ENCODE peak calls at places on chromosomes 7 and 10, in seven cellular contexts. V is H1, I is HepG2, D is GM12891, S is K562, Q is SK-N-SH, F is GM12878. G is an unnamed sample.

GRCh38 chr10:132306341-132306685 is 1.4 kb downstream of the STK32C start:
- DNase-seq in V (no peak), I (no peak), D (no peak), S (no peak), Q (no peak), F (no peak), G (no peak)

GRCh38 chr10:69389827-69390490 is 26.8 kb downstream of the TACR2 start:
- DNase-seq in V (peak), I (no peak), D (no peak), S (peak), Q (no peak), F (no peak), G (no peak)

GRCh38 chr7:111756687-111757178 is 194.4 kb upstream of the IMMP2L start:
- DNase-seq in V (no peak), I (no peak), D (no peak), S (no peak), Q (no peak), F (no peak), G (no peak)

GRCh38 chr7:139334399-139335150 is 6.6 kb upstream of the FMC1 start:
- DNase-seq in V (no peak), I (no peak), D (no peak), S (peak), Q (no peak), F (no peak), G (no peak)

GRCh38 chr10:118054383-118054782 is 7.6 kb upstream of the RAB11FIP2 start:
- DNase-seq in V (no peak), I (no peak), D (no peak), S (no peak), Q (no peak), F (no peak), G (no peak)

GRCh38 chr10:25561761-25562160 is 372.3 kb upstream of the MYO3A start:
- DNase-seq in V (no peak), I (no peak), D (no peak), S (no peak), Q (peak), F (no peak), G (no peak)

GRCh38 chr10:110209926-110210662 is 2.7 kb downstream of the MXI1 start:
- DNase-seq in V (peak), I (no peak), D (no peak), S (peak), Q (peak), F (no peak), G (no peak)

GRCh38 chr10:28243923-28244322 is 58.9 kb downstream of the MPP7 start:
- DNase-seq in V (no peak), I (no peak), D (no peak), S (no peak), Q (no peak), F (no peak), G (no peak)

GRCh38 chr10:22986771-22987542 is 59.1 kb downstream of the ARMC3 start:
- DNase-seq in V (no peak), I (peak), D (no peak), S (no peak), Q (peak), F (peak), G (no peak)

GRCh38 chr10:18608581-18608980 is 42.8 kb downstream of the NSUN6 start:
- DNase-seq in V (no peak), I (no peak), D (no peak), S (no peak), Q (no peak), F (no peak), G (no peak)

GRCh38 chr7:69893915-69894314 is 295.6 kb downstream of the AUTS2 start:
- DNase-seq in V (no peak), I (no peak), D (no peak), S (no peak), Q (peak), F (no peak), G (no peak)

GRCh38 chr7:158323741-158324396 is 263.8 kb downstream of the PTPRN2 start:
- DNase-seq in V (peak), I (no peak), D (no peak), S (no peak), Q (peak), F (no peak), G (no peak)

GRCh38 chr10:98312349-98312748 is 44.4 kb upstream of the LOXL4 start:
- DNase-seq in V (no peak), I (no peak), D (no peak), S (no peak), Q (no peak), F (no peak), G (no peak)

GRCh38 chr7:108613147-108613948 is 43.7 kb downstream of the DNAJB9 start:
- DNase-seq in V (no peak), I (peak), D (peak), S (peak), Q (peak), F (no peak), G (no peak)

GRCh38 chr10:73414230-73414981 is 548 bp upstream of the ANXA7 start:
- DNase-seq in V (no peak), I (no peak), D (no peak), S (peak), Q (no peak), F (no peak), G (no peak)

GRCh38 chr10:17504547-17505245 is 50.3 kb upstream of the ST8SIA6 start:
- DNase-seq in V (no peak), I (no peak), D (no peak), S (peak), Q (no peak), F (no peak), G (no peak)

GRCh38 chr10:12428447-12429135 is 79.2 kb downstream of the CAMK1D start:
- DNase-seq in V (no peak), I (no peak), D (no peak), S (peak), Q (no peak), F (no peak), G (no peak)

GRCh38 chr10:113475381-113475807 is 77.5 kb upstream of the HABP2 start:
- DNase-seq in V (no peak), I (no peak), D (no peak), S (no peak), Q (no peak), F (no peak), G (no peak)

GRCh38 chr10:111875760-111876159 is 307.8 kb downstream of the GPAM start:
- DNase-seq in V (no peak), I (no peak), D (no peak), S (no peak), Q (no peak), F (no peak), G (no peak)

GRCh38 chr7:111827863-111828504 is 265.7 kb upstream of the IMMP2L start:
- DNase-seq in V (no peak), I (no peak), D (no peak), S (no peak), Q (no peak), F (no peak), G (no peak)

GRCh38 chr7:66847879-66848810 is 72.9 kb upstream of the TMEM248 start:
- DNase-seq in V (no peak), I (peak), D (no peak), S (no peak), Q (no peak), F (no peak), G (no peak)

GRCh38 chr7:97499204-97499603 is 232.7 kb upstream of the TAC1 start:
- DNase-seq in V (peak), I (peak), D (peak), S (peak), Q (peak), F (no peak), G (no peak)

GRCh38 chr7:158016171-158017087 is 571.2 kb downstream of the PTPRN2 start:
- DNase-seq in V (peak), I (no peak), D (no peak), S (no peak), Q (peak), F (no peak), G (no peak)

GRCh38 chr10:10293431-10293830 is 724.2 kb upstream of the CELF2 start:
- DNase-seq in V (no peak), I (no peak), D (no peak), S (no peak), Q (no peak), F (no peak), G (no peak)

GRCh38 chr7:154960063-154960790 is 42.7 kb downstream of the PAXIP1 start:
- DNase-seq in V (no peak), I (peak), D (no peak), S (no peak), Q (no peak), F (no peak), G (no peak)

GRCh38 chr7:11206131-11206921 is 232.7 kb downstream of the PHF14 start:
- DNase-seq in V (no peak), I (no peak), D (no peak), S (no peak), Q (no peak), F (no peak), G (no peak)

GRCh38 chr7:49112222-49112621 is 187.9 kb downstream of the CDC14C start:
- DNase-seq in V (no peak), I (no peak), D (no peak), S (no peak), Q (no peak), F (no peak), G (no peak)

GRCh38 chr7:2686101-2686500 is 1.9 kb upstream of the AMZ1 start:
- DNase-seq in V (no peak), I (no peak), D (no peak), S (no peak), Q (no peak), F (no peak), G (no peak)

GRCh38 chr7:24716480-24717246 is 40.6 kb downstream of the GSDME start:
- DNase-seq in V (peak), I (no peak), D (no peak), S (no peak), Q (no peak), F (no peak), G (no peak)

GRCh38 chr7:38185395-38185920 is 7.4 kb downstream of the STARD3NL start:
- DNase-seq in V (no peak), I (no peak), D (no peak), S (peak), Q (no peak), F (no peak), G (no peak)

GRCh38 chr10:77041636-77042258 is 595.9 kb downstream of the KCNMA1 start:
- DNase-seq in V (peak), I (no peak), D (no peak), S (no peak), Q (peak), F (no peak), G (no peak)

GRCh38 chr7:40194743-40195142 is 59.9 kb downstream of the SUGCT start:
- DNase-seq in V (peak), I (no peak), D (no peak), S (no peak), Q (no peak), F (no peak), G (no peak)

GRCh38 chr7:80815733-80816132 is 103.1 kb downstream of the SEMA3C start:
- DNase-seq in V (no peak), I (no peak), D (no peak), S (no peak), Q (no peak), F (no peak), G (no peak)

GRCh38 chr7:104814671-104815400 is 199.2 kb upstream of the KMT2E start:
- DNase-seq in V (no peak), I (no peak), D (no peak), S (no peak), Q (no peak), F (no peak), G (no peak)

GRCh38 chr7:16479587-16479986 is 14.0 kb upstream of the SOSTDC1 start:
- DNase-seq in V (no peak), I (no peak), D (no peak), S (no peak), Q (no peak), F (no peak), G (no peak)

GRCh38 chr7:47454066-47454950 is 127.6 kb downstream of the TNS3 start:
- DNase-seq in V (no peak), I (no peak), D (no peak), S (no peak), Q (no peak), F (no peak), G (no peak)
- TF ChIP-seq TAF1 in V (no peak), I (no peak), D (no peak), S (no peak), Q (no peak), F (no peak), G (no peak)

DNA sequence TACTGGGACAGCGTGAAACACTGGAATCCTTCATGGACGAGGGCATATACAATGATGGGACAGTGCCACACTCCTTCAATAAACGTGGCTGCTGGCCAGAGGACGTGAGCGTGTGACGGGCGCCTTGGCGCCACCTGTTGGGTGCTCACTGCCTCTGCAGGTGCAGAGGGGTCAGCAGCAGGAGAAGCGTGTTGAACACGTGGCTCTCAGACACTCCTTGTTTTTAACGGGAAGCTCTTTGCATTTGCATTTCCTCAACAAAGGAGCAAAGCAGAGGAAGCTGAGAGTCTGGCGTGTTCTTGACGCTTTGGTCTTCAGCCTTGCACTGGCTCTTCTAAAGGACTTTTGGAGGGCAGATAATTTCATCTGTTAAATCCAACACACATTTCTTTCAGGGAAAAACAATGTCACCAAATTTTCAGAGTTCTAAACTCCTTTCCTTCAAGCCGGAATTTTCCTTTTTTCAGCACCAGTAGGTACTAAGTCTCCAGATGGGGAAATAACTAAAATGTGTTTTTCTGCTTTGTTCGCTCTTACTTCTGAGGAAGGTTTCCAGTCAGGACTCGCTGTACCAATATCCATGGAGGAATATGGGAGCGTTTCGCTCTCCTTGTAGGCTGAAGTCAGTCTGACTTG is 2.9 kb upstream of the GET4 start:
- DNase-seq in V (peak), I (peak), D (peak), S (peak), Q (peak), F (peak), G (peak)
- TF ChIP-seq POLR2AphosphoS5 in V (peak), I (no peak), D (no peak), S (peak), Q (no peak), F (no peak), G (no peak)

GRCh38 chr7:101935521-101936141 is 118.2 kb downstream of the CUX1 start:
- DNase-seq in V (peak), I (no peak), D (no peak), S (no peak), Q (no peak), F (no peak), G (no peak)

GRCh38 chr7:101938115-101938514 is 120.7 kb downstream of the CUX1 start:
- DNase-seq in V (no peak), I (no peak), D (no peak), S (no peak), Q (no peak), F (no peak), G (no peak)

GRCh38 chr7:101934618-101935017 is 117.2 kb downstream of the CUX1 start:
- DNase-seq in V (peak), I (no peak), D (no peak), S (no peak), Q (no peak), F (no peak), G (no peak)

GRCh38 chr7:101936223-101936611 is 118.8 kb downstream of the CUX1 start:
- DNase-seq in V (peak), I (no peak), D (no peak), S (no peak), Q (no peak), F (no peak), G (no peak)

DNA sequence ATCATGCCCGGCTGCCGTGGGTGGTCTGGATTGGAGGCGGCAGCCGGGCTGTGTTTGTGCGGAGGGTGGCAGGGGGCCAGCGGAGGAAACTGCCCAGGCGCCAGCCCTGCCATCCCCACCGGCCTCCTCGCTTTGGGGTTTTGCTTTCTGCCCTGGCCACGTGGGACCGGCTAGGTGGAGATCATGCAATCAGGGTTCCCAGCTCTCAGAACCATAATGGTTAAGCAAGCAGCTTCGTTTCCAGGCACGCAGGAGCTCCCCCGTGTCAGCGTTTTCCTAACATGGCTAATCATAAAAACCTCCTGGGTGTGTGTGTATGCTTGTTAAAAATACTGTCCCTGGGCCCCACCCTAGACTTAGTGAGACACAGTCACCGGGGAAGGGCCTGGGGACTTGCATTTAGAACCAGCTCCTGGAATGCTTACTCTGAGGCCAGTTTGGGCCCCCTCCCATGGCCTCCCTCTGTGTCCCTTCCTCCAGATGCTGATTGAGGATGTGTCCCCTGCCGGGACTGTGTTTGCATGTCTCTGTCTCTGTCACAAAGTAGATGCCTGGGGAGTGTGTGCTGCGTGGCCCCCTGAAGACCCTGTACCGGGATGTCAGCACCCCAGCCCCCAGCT is 119.3 kb downstream of the CUX1 start:
- DNase-seq in V (peak), I (no peak), D (no peak), S (peak), Q (no peak), F (no peak), G (no peak)
- TF ChIP-seq TAF1 in V (peak), I (no peak), D (no peak), S (no peak), Q (no peak), F (no peak), G (no peak)

GRCh38 chr7:43362652-43363428 is 220.1 kb upstream of the STK17A start:
- DNase-seq in V (no peak), I (no peak), D (no peak), S (no peak), Q (peak), F (no peak), G (no peak)
- TF ChIP-seq POLR2AphosphoS5 in V (no peak), I (no peak), D (no peak), S (no peak), Q (no peak), F (no peak), G (no peak)